ENCODE peak calls at places on chromosomes 6 and 20, in five cellular contexts. R is neural crest cell; A is trophoblast cell; P is ELR; W is stimulated activated CD4-positive, alpha-beta T cell treated with anti-CD3 and anti-CD28 coated beads, Interleukin-4, amount 100 ng/mL, for 48 hours. X is an unnamed sample.

GRCh38 chr6:6714498-6715360 is 126.2 kb downstream of the LY86 start:
- DNase-seq in R (no peak), A (no peak), P (no peak), W (no peak), X (peak; percentile 88)

GRCh38 chr6:43393597-43393996 is 24.1 kb upstream of the ZNF318 start:
- DNase-seq in R (no peak), A (no peak), P (no peak), W (no peak), X (no peak)

GRCh38 chr6:91081452-91082067 is 494.7 kb upstream of the MAP3K7 start:
- DNase-seq in R (peak; percentile 29), A (peak; percentile 72), P (peak; percentile 36), W (no peak), X (peak; percentile 61)

GRCh38 chr6:39918831-39919230 is 15.4 kb downstream of the MOCS1 start:
- DNase-seq in R (no peak), A (peak; percentile 50), P (no peak), W (no peak), X (no peak)

GRCh38 chr6:120378582-120379220 is 955.6 kb downstream of the TBC1D32 start:
- DNase-seq in R (no peak), A (peak; percentile 63), P (peak; percentile 41), W (no peak), X (no peak)

GRCh38 chr20:46967647-46968046 is 73.0 kb downstream of the EYA2 start:
- DNase-seq in R (no peak), A (peak; percentile 7), P (no peak), W (no peak), X (peak; percentile 61)

GRCh38 chr20:32820000-32820697 is 395 bp downstream of the MAPRE1 start:
- DNase-seq in R (peak; percentile 93), A (peak; percentile 53), P (peak; percentile 71), W (peak; percentile 89), X (peak; percentile 74)

GRCh38 chr20:62133051-62133845 is 9.9 kb downstream of the PSMA7 start:
- DNase-seq in R (no peak), A (no peak), P (no peak), W (no peak), X (no peak)

GRCh38 chr6:42158011-42158410 is 15.2 kb upstream of the GUCA1A start:
- DNase-seq in R (no peak), A (no peak), P (peak; percentile 23), W (no peak), X (no peak)

GRCh38 chr6:163240556-163240955 is 174.0 kb upstream of the QKI start:
- DNase-seq in R (no peak), A (no peak), P (no peak), W (no peak), X (no peak)

GRCh38 chr6:90098025-90098474 is 198.6 kb downstream of the BACH2 start:
- DNase-seq in R (no peak), A (no peak), P (peak; percentile 33), W (no peak), X (peak; percentile 74)

GRCh38 chr20:1163105-1163504 is 21.7 kb downstream of the TMEM74B start:
- DNase-seq in R (no peak), A (no peak), P (no peak), W (no peak), X (peak; percentile 86)

GRCh38 chr6:86756623-86757246 is 180.6 kb upstream of the HTR1E start:
- DNase-seq in R (no peak), A (no peak), P (no peak), W (no peak), X (no peak)

GRCh38 chr6:41713161-41713649 is 22.2 kb downstream of the TFEB start:
- DNase-seq in R (no peak), A (peak; percentile 5), P (peak; percentile 66), W (no peak), X (peak; percentile 93)

GRCh38 chr6:111858347-111858746 is 14.9 kb downstream of the FYN start:
- DNase-seq in R (no peak), A (no peak), P (no peak), W (no peak), X (no peak)

GRCh38 chr20:54197621-54198604 is 10.0 kb upstream of the PFDN4 start:
- DNase-seq in R (no peak), A (no peak), P (peak; percentile 78), W (no peak), X (peak; percentile 56)

GRCh38 chr6:34888874-34889555 is at the start of gene ANKS1A:
- DNase-seq in R (peak; percentile 63), A (peak; percentile 88), P (peak; percentile 69), W (peak; percentile 91), X (peak; percentile 63)

GRCh38 chr6:45483021-45483420 is 105.3 kb upstream of the SUPT3H start:
- DNase-seq in R (no peak), A (peak; percentile 12), P (peak; percentile 94), W (no peak), X (peak; percentile 91)

GRCh38 chr6:115896538-115897129 is 164.1 kb downstream of the FRK start:
- DNase-seq in R (peak; percentile 12), A (peak; percentile 68), P (peak; percentile 48), W (no peak), X (peak; percentile 66)

GRCh38 chr20:60424267-60424904 is 466.2 kb downstream of the CDH26 start:
- DNase-seq in R (no peak), A (no peak), P (no peak), W (no peak), X (no peak)

GRCh38 chr20:38873050-38873581 is 53.1 kb upstream of the FAM83D start:
- DNase-seq in R (no peak), A (no peak), P (no peak), W (peak; percentile 62), X (no peak)

GRCh38 chr6:20313960-20314530 is 87.6 kb upstream of the E2F3 start:
- DNase-seq in R (no peak), A (peak; percentile 60), P (no peak), W (no peak), X (no peak)

GRCh38 chr6:111987295-111987694 is 66.6 kb upstream of the CCN6 start:
- DNase-seq in R (no peak), A (peak; percentile 70), P (no peak), W (no peak), X (peak; percentile 47)

GRCh38 chr6:90044833-90045337 is 150.6 kb downstream of the GJA10 start:
- DNase-seq in R (no peak), A (peak; percentile 7), P (peak; percentile 46), W (no peak), X (peak; percentile 73)

GRCh38 chr6:140073456-140073855 is 699.0 kb upstream of the CITED2 start:
- DNase-seq in R (no peak), A (peak; percentile 47), P (peak; percentile 76), W (no peak), X (no peak)

GRCh38 chr6:131269565-131270391 is 134.5 kb downstream of the AKAP7 start:
- DNase-seq in R (no peak), A (no peak), P (no peak), W (no peak), X (no peak)

GRCh38 chr6:29414588-29414987 is at the start of gene OR12D1:
- DNase-seq in R (no peak), A (peak; percentile 54), P (peak; percentile 25), W (no peak), X (no peak)

GRCh38 chr20:37071481-37071911 is 24.3 kb downstream of the RBL1 start:
- DNase-seq in R (no peak), A (peak; percentile 79), P (peak; percentile 94), W (no peak), X (no peak)

GRCh38 chr20:53676519-53676822 is 82.8 kb upstream of the ZNF217 start:
- DNase-seq in R (no peak), A (peak; percentile 89), P (no peak), W (no peak), X (no peak)

GRCh38 chr6:70973591-70973990 is 16.7 kb upstream of the B3GAT2 start:
- DNase-seq in R (no peak), A (no peak), P (peak; percentile 72), W (no peak), X (no peak)

GRCh38 chr6:23202207-23202606 is 632.8 kb downstream of the HDGFL1 start:
- DNase-seq in R (no peak), A (no peak), P (no peak), W (no peak), X (peak; percentile 26)

GRCh38 chr6:106802141-106802540 is 172.4 kb downstream of the CD24 start:
- DNase-seq in R (no peak), A (no peak), P (no peak), W (no peak), X (no peak)

GRCh38 chr6:168192195-168192900 is 113.3 kb upstream of the FRMD1 start:
- DNase-seq in R (no peak), A (no peak), P (no peak), W (no peak), X (no peak)

GRCh38 chr6:68876792-68877493 is 241.9 kb downstream of the ADGRB3 start:
- DNase-seq in R (no peak), A (peak; percentile 45), P (peak; percentile 56), W (no peak), X (peak; percentile 21)

GRCh38 chr6:1473598-1473997 is 84.2 kb downstream of the FOXF2 start:
- DNase-seq in R (no peak), A (no peak), P (no peak), W (no peak), X (no peak)

X was measured in myocyte.